ENCODE peak calls at places on chromosomes 5 and 9, in four cellular contexts. R is anterior cingulate cortex; H is A549; J is activated gamma-delta T cell treated with anti-CD3 and anti-CD28 coated beads, Interleukin-2, amount 50 U/mL, for 16 hours. N is an unnamed sample.

GRCh38 chr5:134873494-134873893 is 677 bp upstream of the TXNDC15 start:
- DNase-seq in R (no peak), H (no peak), J (no peak), N (no peak)

GRCh38 chr5:55176176-55176818 is 3.3 kb upstream of the CDC20B start:
- DNase-seq in R (no peak), H (peak), J (no peak), N (no peak)

GRCh38 chr5:86570427-86571083 is 47.2 kb upstream of the COX7C start:
- DNase-seq in R (no peak), H (peak), J (no peak), N (no peak)

GRCh38 chr9:77802512-77803293 is 154.6 kb upstream of the GNA14 start:
- DNase-seq in R (no peak), H (no peak), J (no peak), N (no peak)

GRCh38 chr9:95032580-95033298 is 284.8 kb downstream of the FANCC start:
- DNase-seq in R (no peak), H (no peak), J (no peak), N (no peak)

GRCh38 chr9:114264806-114265550 is 57.9 kb upstream of the ORM1 start:
- DNase-seq in R (no peak), H (no peak), J (no peak), N (no peak)

GRCh38 chr5:168023190-168023589 is 268.3 kb upstream of the WWC1 start:
- DNase-seq in R (peak), H (no peak), J (no peak), N (peak)

GRCh38 chr9:132228062-132228461 is 66.2 kb downstream of the NTNG2 start:
- DNase-seq in R (no peak), H (no peak), J (no peak), N (no peak)

GRCh38 chr5:140223567-140223966 is 48.6 kb downstream of the CYSTM1 start:
- DNase-seq in R (no peak), H (no peak), J (no peak), N (no peak)

GRCh38 chr5:78597068-78597857 is 51.3 kb downstream of the LHFPL2 start:
- DNase-seq in R (no peak), H (peak), J (no peak), N (no peak)

GRCh38 chr9:89595646-89596045 is 9.2 kb upstream of the GADD45G start:
- DNase-seq in R (no peak), H (no peak), J (no peak), N (no peak)

GRCh38 chr5:120007619-120008018 is 378.3 kb downstream of the FAM170A start:
- DNase-seq in R (no peak), H (no peak), J (no peak), N (no peak)

GRCh38 chr9:113978954-113979712 is 99.0 kb downstream of the AMBP start:
- DNase-seq in R (no peak), H (no peak), J (no peak), N (no peak)

GRCh38 chr9:121325387-121325786 is 44.7 kb downstream of the STOM start:
- DNase-seq in R (no peak), H (no peak), J (no peak), N (no peak)

GRCh38 chr9:129806126-129806525 is 3.1 kb downstream of the TOR1B start:
- DNase-seq in R (no peak), H (no peak), J (no peak), N (no peak)

GRCh38 chr9:81855538-81855937 is 72.7 kb upstream of the SPATA31D4 start:
- DNase-seq in R (no peak), H (peak), J (no peak), N (no peak)

GRCh38 chr5:10894445-10895054 is 133.5 kb upstream of the DAP start:
- DNase-seq in R (no peak), H (no peak), J (no peak), N (no peak)

GRCh38 chr9:6024035-6024554 is 8.7 kb upstream of the RANBP6 start:
- DNase-seq in R (no peak), H (peak), J (no peak), N (no peak)

GRCh38 chr5:170860818-170861217 is 1.0 kb upstream of the RANBP17 start:
- DNase-seq in R (no peak), H (no peak), J (no peak), N (no peak)

GRCh38 chr5:135199919-135200318 is 165.9 kb upstream of the PITX1 start:
- DNase-seq in R (no peak), H (no peak), J (no peak), N (no peak)

GRCh38 chr5:180109920-180110319 is 38.4 kb upstream of the RNF130 start:
- DNase-seq in R (no peak), H (no peak), J (no peak), N (no peak)

GRCh38 chr9:92983984-92984589 is 36.8 kb downstream of the FGD3 start:
- DNase-seq in R (no peak), H (peak), J (no peak), N (no peak)

GRCh38 chr5:27652505-27652904 is 614.1 kb upstream of the CDH9 start:
- DNase-seq in R (no peak), H (peak), J (no peak), N (no peak)

GRCh38 chr9:93761822-93762221 is 185.4 kb downstream of the PHF2 start:
- DNase-seq in R (no peak), H (no peak), J (no peak), N (no peak)

GRCh38 chr5:31052937-31053658 is 140.4 kb upstream of the CDH6 start:
- DNase-seq in R (no peak), H (no peak), J (no peak), N (no peak)

GRCh38 chr9:126295516-126295915 is 31.1 kb upstream of the MVB12B start:
- DNase-seq in R (no peak), H (no peak), J (no peak), N (no peak)

GRCh38 chr5:103259705-103260355 is 1.3 kb downstream of the MACIR start:
- DNase-seq in R (peak), H (no peak), J (no peak), N (no peak)

GRCh38 chr9:93197670-93198069 is 13.7 kb downstream of the WNK2 start:
- DNase-seq in R (no peak), H (no peak), J (no peak), N (no peak)

GRCh38 chr5:95673076-95673475 is 9.7 kb downstream of the SPATA9 start:
- DNase-seq in R (no peak), H (no peak), J (no peak), N (no peak)

GRCh38 chr9:13900449-13900848 is 413.5 kb downstream of the NFIB start:
- DNase-seq in R (no peak), H (no peak), J (no peak), N (no peak)

GRCh38 chr5:131186561-131187256 is 16.0 kb downstream of the LYRM7 start:
- DNase-seq in R (no peak), H (peak), J (no peak), N (no peak)

GRCh38 chr5:74337252-74338100 is 303.1 kb downstream of the ENC1 start:
- DNase-seq in R (no peak), H (no peak), J (no peak), N (no peak)

GRCh38 chr5:67425514-67425913 is 228.9 kb upstream of the CD180 start:
- DNase-seq in R (no peak), H (no peak), J (no peak), N (no peak)

N was measured in midbrain.